ENCODE peak calls at places on chromosomes 16 and 17, in ten cellular contexts. O is KG1; Y is SK-N-SH; Z is heart left ventricle; Q is neural crest cell; S is T-helper 9 cell; P is CD8-positive, alpha-beta memory T cell; E is GM19239; X is A549; N is germinal center. F is an unnamed sample.

GRCh38 chr17:50882851-50883250 is 16.7 kb upstream of the TOB1 start:
- DNase-seq in O (no peak), Y (no peak), N (no peak), Z (no peak), E (no peak), X (peak; percentile 68), P (no peak), Q (no peak), S (no peak), F (no peak)

GRCh38 chr17:80839401-80839800 is 152.2 kb upstream of the CHMP6 start:
- DNase-seq in P (no peak), Y (no peak), Z (peak; percentile 10), X (no peak), N (no peak), S (no peak), Q (no peak), O (no peak), E (no peak), F (no peak)

GRCh38 chr16:88437367-88437964 is 15.6 kb upstream of the ZFPM1 start:
- DNase-seq in Z (no peak), Y (peak; percentile 95), O (peak; percentile 9), N (peak; percentile 85), X (peak; percentile 70), E (peak; percentile 89), S (peak; percentile 60), P (peak; percentile 62), Q (peak; percentile 69), F (peak; percentile 41)

GRCh38 chr17:39062846-39063680 is 88.4 kb downstream of the PLXDC1 start:
- DNase-seq in S (no peak), O (no peak), Q (no peak), X (no peak), N (no peak), Y (no peak), E (no peak), Z (no peak), P (no peak), F (no peak)

GRCh38 chr16:48611329-48612137 is 1.6 kb upstream of the N4BP1 start:
- DNase-seq in P (peak; percentile 92), Z (no peak), O (no peak), Y (no peak), X (no peak), N (no peak), Q (no peak), E (no peak), S (peak; percentile 82), F (no peak)

GRCh38 chr17:82441686-82442487 is 8.7 kb downstream of the CYBC1 start:
- DNase-seq in Y (no peak), Z (no peak), S (no peak), E (no peak), N (peak; percentile 28), X (no peak), O (no peak), Q (no peak), P (no peak), F (no peak)

GRCh38 chr16:9308300-9309209 is 217.1 kb downstream of the HAPSTR1 start:
- DNase-seq in S (no peak), O (no peak), E (no peak), P (no peak), Y (no peak), Z (no peak), X (no peak), Q (no peak), N (no peak), F (no peak)

GRCh38 chr16:87947356-87948118 is 3.7 kb upstream of the BANP start:
- DNase-seq in Z (no peak), Y (no peak), S (no peak), O (no peak), Q (no peak), P (no peak), X (no peak), N (no peak), E (no peak), F (no peak)

GRCh38 chr17:82228842-82229685 is at the start of gene SLC16A3:
- DNase-seq in O (peak; percentile 45), N (peak; percentile 84), E (peak; percentile 98), Y (peak; percentile 94), S (peak; percentile 58), X (no peak), Z (peak; percentile 76), P (peak; percentile 60), Q (no peak), F (peak; percentile 11)

GRCh38 chr16:22267764-22268163 is 29.4 kb upstream of the POLR3E start:
- DNase-seq in S (no peak), Y (no peak), N (no peak), O (no peak), E (no peak), Q (no peak), X (no peak), P (no peak), Z (no peak), F (no peak)

GRCh38 chr16:11094075-11094593 is 149.8 kb downstream of the CLEC16A start:
- DNase-seq in P (no peak), Q (no peak), N (peak; percentile 66), Y (no peak), X (no peak), E (peak; percentile 72), Z (peak; percentile 15), S (no peak), O (peak; percentile 33), F (peak; percentile 95)

GRCh38 chr17:12618557-12618956 is 47.1 kb upstream of the MYOCD start:
- DNase-seq in O (no peak), S (no peak), Q (no peak), X (no peak), N (no peak), P (no peak), Z (no peak), E (no peak), Y (no peak), F (no peak)

GRCh38 chr16:46719528-46719927 is 28.6 kb downstream of the MYLK3 start:
- DNase-seq in Z (no peak), Q (no peak), O (no peak), N (no peak), E (no peak), Y (no peak), P (no peak), S (no peak), X (no peak), F (no peak)

GRCh38 chr16:10447289-10447688 is 61.4 kb downstream of the ATF7IP2 start:
- DNase-seq in S (no peak), X (no peak), Z (no peak), Y (no peak), O (no peak), N (no peak), E (no peak), P (no peak), Q (no peak), F (no peak)

GRCh38 chr16:52873997-52874500 is 178.6 kb downstream of the CHD9NB start:
- DNase-seq in Y (no peak), S (no peak), Q (no peak), N (no peak), Z (no peak), E (no peak), P (no peak), O (no peak), X (no peak), F (no peak)

GRCh38 chr17:6749519-6749918 is 6.3 kb upstream of the XAF1 start:
- DNase-seq in P (no peak), O (no peak), Z (no peak), S (no peak), E (no peak), Y (no peak), Q (no peak), X (no peak), N (no peak), F (peak; percentile 63)

GRCh38 chr16:25063102-25063501 is 47.9 kb upstream of the ARHGAP17 start:
- DNase-seq in Q (no peak), P (no peak), N (no peak), Y (no peak), X (no peak), O (no peak), E (no peak), S (no peak), Z (no peak), F (no peak)

GRCh38 chr17:40545660-40546059 is 19.6 kb downstream of the CCR7 start:
- DNase-seq in N (no peak), E (no peak), Q (no peak), Z (peak; percentile 12), X (no peak), O (no peak), P (no peak), S (no peak), Y (no peak), F (no peak)

GRCh38 chr16:4691666-4692412 is 1.5 kb upstream of the NUDT16L1 start:
- DNase-seq in E (no peak), S (no peak), X (no peak), Q (no peak), O (no peak), N (no peak), P (no peak), Z (peak; percentile 26), Y (peak; percentile 44), F (no peak)

GRCh38 chr17:44915727-44916058 is 393 bp upstream of the GFAP start:
- DNase-seq in Y (no peak), X (no peak), N (no peak), Q (no peak), E (no peak), Z (no peak), O (no peak), P (no peak), S (no peak), F (no peak)

GRCh38 chr17:59851431-59852375 is 41.0 kb downstream of the TUBD1 start:
- DNase-seq in O (no peak), P (no peak), Q (no peak), N (no peak), X (no peak), Y (no peak), E (no peak), S (no peak), Z (peak; percentile 41), F (no peak)

GRCh38 chr17:71966459-71967313 is 154.1 kb upstream of the SOX9 start:
- DNase-seq in P (no peak), S (no peak), E (no peak), Y (no peak), O (no peak), X (no peak), N (no peak), Q (no peak), Z (peak; percentile 60), F (no peak)

GRCh38 chr17:73510981-73511442 is 133.2 kb downstream of the SDK2 start:
- DNase-seq in N (no peak), X (no peak), Z (no peak), E (no peak), Q (no peak), S (no peak), O (no peak), Y (peak; percentile 48), P (no peak), F (no peak)

GRCh38 chr16:80735846-80736245 is 68.6 kb downstream of the CDYL2 start:
- DNase-seq in S (no peak), Y (no peak), X (no peak), N (no peak), Z (no peak), E (no peak), P (no peak), O (no peak), Q (no peak), F (no peak)

GRCh38 chr16:54846761-54847160 is 83.9 kb upstream of the IRX5 start:
- DNase-seq in S (no peak), E (no peak), Y (no peak), P (no peak), Q (no peak), Z (no peak), O (no peak), N (no peak), X (no peak), F (no peak)

GRCh38 chr17:32111141-32111771 is 31.0 kb upstream of the RHOT1 start:
- DNase-seq in N (no peak), S (peak; percentile 15), X (no peak), Y (peak; percentile 60), Z (peak; percentile 50), O (no peak), P (peak; percentile 40), E (no peak), Q (no peak), F (peak; percentile 36)

GRCh38 chr16:83946781-83947566 is 6.1 kb upstream of the OSGIN1 start:
- DNase-seq in E (no peak), N (no peak), O (no peak), X (no peak), S (no peak), Z (no peak), Y (no peak), Q (no peak), P (no peak), F (no peak)

GRCh38 chr17:61318684-61319098 is 81.0 kb upstream of the TBX2 start:
- DNase-seq in N (no peak), P (no peak), S (no peak), X (no peak), O (no peak), Z (no peak), E (no peak), Y (no peak), Q (no peak), F (no peak)

F was measured in OCI-M1.